ENCODE peak calls at places on chromosomes 5 and 9, in eight cellular contexts. One of them, this sample, is unnamed.

GRCh38 chr5:37839441-37840035 is 303 bp downstream of the GDNF start:
- DNase-seq in NCI-H2081: peak; percentile 51
- DNase-seq in NT2/D1: no peak
- DNase-seq in caudate nucleus: peak; percentile 15
- DNase-seq in SHP77: no peak
- DNase-seq in ELR: peak; percentile 82
- DNase-seq in posterior vena cava: peak; percentile 86
- DNase-seq in hippocampal formation: no peak
- DNase-seq in this sample: peak; percentile 24

GRCh38 chr9:33817327-33818166 is 587 bp downstream of the UBE2R2 start:
- DNase-seq in posterior vena cava: peak; percentile 87
- DNase-seq in NT2/D1: peak; percentile 58
- DNase-seq in SHP77: peak; percentile 53
- DNase-seq in NCI-H2081: peak; percentile 55
- DNase-seq in caudate nucleus: no peak
- DNase-seq in ELR: peak; percentile 89
- DNase-seq in hippocampal formation: no peak
- DNase-seq in this sample: peak; percentile 21

GRCh38 chr9:4844031-4844430 is 51.3 kb downstream of the RCL1 start:
- DNase-seq in posterior vena cava: no peak
- DNase-seq in NCI-H2081: no peak
- DNase-seq in caudate nucleus: no peak
- DNase-seq in NT2/D1: no peak
- DNase-seq in ELR: no peak
- DNase-seq in hippocampal formation: no peak
- DNase-seq in SHP77: no peak
- DNase-seq in this sample: no peak

GRCh38 chr9:122126340-122127333 is 32.9 kb downstream of the NDUFA8 start:
- DNase-seq in NT2/D1: no peak
- DNase-seq in ELR: peak; percentile 79
- DNase-seq in hippocampal formation: no peak
- DNase-seq in NCI-H2081: no peak
- DNase-seq in SHP77: no peak
- DNase-seq in posterior vena cava: no peak
- DNase-seq in caudate nucleus: no peak
- DNase-seq in this sample: no peak

GRCh38 chr9:87518702-87519335 is 21.2 kb downstream of the DAPK1 start:
- DNase-seq in posterior vena cava: peak; percentile 86
- DNase-seq in SHP77: no peak
- DNase-seq in NCI-H2081: no peak
- DNase-seq in NT2/D1: no peak
- DNase-seq in hippocampal formation: no peak
- DNase-seq in ELR: no peak
- DNase-seq in caudate nucleus: no peak
- DNase-seq in this sample: no peak

GRCh38 chr9:2014148-2014547 is 999 bp upstream of the SMARCA2 start:
- DNase-seq in hippocampal formation: no peak
- DNase-seq in posterior vena cava: no peak
- DNase-seq in caudate nucleus: no peak
- DNase-seq in NT2/D1: no peak
- DNase-seq in SHP77: no peak
- DNase-seq in NCI-H2081: no peak
- DNase-seq in ELR: peak; percentile 6
- DNase-seq in this sample: no peak

GRCh38 chr9:112755675-112756074 is 5.1 kb downstream of the SNX30 start:
- DNase-seq in posterior vena cava: no peak
- DNase-seq in NCI-H2081: no peak
- DNase-seq in caudate nucleus: no peak
- DNase-seq in SHP77: no peak
- DNase-seq in hippocampal formation: no peak
- DNase-seq in ELR: no peak
- DNase-seq in NT2/D1: no peak
- DNase-seq in this sample: no peak

GRCh38 chr5:169798906-169799660 is 162.0 kb downstream of the DOCK2 start:
- DNase-seq in ELR: no peak
- DNase-seq in posterior vena cava: no peak
- DNase-seq in NCI-H2081: no peak
- DNase-seq in hippocampal formation: no peak
- DNase-seq in caudate nucleus: no peak
- DNase-seq in NT2/D1: no peak
- DNase-seq in SHP77: no peak
- DNase-seq in this sample: no peak

GRCh38 chr9:137828527-137829259 is 48.9 kb upstream of the CACNA1B start:
- DNase-seq in posterior vena cava: no peak
- DNase-seq in caudate nucleus: no peak
- DNase-seq in NT2/D1: peak; percentile 61
- DNase-seq in SHP77: no peak
- DNase-seq in ELR: peak; percentile 17
- DNase-seq in NCI-H2081: no peak
- DNase-seq in hippocampal formation: no peak
- DNase-seq in this sample: no peak

GRCh38 chr5:65172486-65173129 is 309.1 kb downstream of the ADAMTS6 start:
- DNase-seq in NCI-H2081: no peak
- DNase-seq in caudate nucleus: no peak
- DNase-seq in NT2/D1: no peak
- DNase-seq in hippocampal formation: no peak
- DNase-seq in posterior vena cava: no peak
- DNase-seq in SHP77: no peak
- DNase-seq in ELR: peak; percentile 72
- DNase-seq in this sample: no peak

GRCh38 chr5:172370648-172371248 is 83.6 kb downstream of the SH3PXD2B start:
- DNase-seq in SHP77: peak; percentile 37
- DNase-seq in NT2/D1: peak; percentile 23
- DNase-seq in posterior vena cava: peak; percentile 15
- DNase-seq in ELR: peak; percentile 74
- DNase-seq in hippocampal formation: no peak
- DNase-seq in caudate nucleus: no peak
- DNase-seq in NCI-H2081: no peak
- DNase-seq in this sample: peak; percentile 16

GRCh38 chr5:1404062-1404461 is 41.2 kb downstream of the SLC6A3 start:
- DNase-seq in ELR: no peak
- DNase-seq in SHP77: no peak
- DNase-seq in caudate nucleus: no peak
- DNase-seq in posterior vena cava: peak; percentile 58
- DNase-seq in NT2/D1: no peak
- DNase-seq in NCI-H2081: no peak
- DNase-seq in hippocampal formation: no peak
- DNase-seq in this sample: no peak

GRCh38 chr5:58887721-58888409 is 305.0 kb downstream of the RAB3C start:
- DNase-seq in SHP77: no peak
- DNase-seq in caudate nucleus: no peak
- DNase-seq in NT2/D1: no peak
- DNase-seq in NCI-H2081: no peak
- DNase-seq in posterior vena cava: peak; percentile 92
- DNase-seq in hippocampal formation: no peak
- DNase-seq in ELR: no peak
- DNase-seq in this sample: no peak

GRCh38 chr5:151123897-151124751 is 33.5 kb downstream of the ANXA6 start:
- DNase-seq in posterior vena cava: no peak
- DNase-seq in ELR: peak; percentile 47
- DNase-seq in NCI-H2081: no peak
- DNase-seq in caudate nucleus: no peak
- DNase-seq in hippocampal formation: no peak
- DNase-seq in NT2/D1: no peak
- DNase-seq in SHP77: peak; percentile 8
- DNase-seq in this sample: no peak

This sample was measured in SW 1271.